ENCODE peak calls at places on chromosomes 2 and 18, in six cellular contexts. P, W, E, N, D and H are unnamed samples.
A peak's percentile ranks its signal among the peaks of the same experiment; 100 is the strongest.

GRCh38 chr2:108377411-108377810 is 343 bp upstream of the SULT1C4 start:
- DNase-seq in P (no peak), W (no peak), E (no peak), N (no peak), D (no peak), H (no peak)

GRCh38 chr18:23487738-23488625 is 15.3 kb upstream of the RMC1 start:
- DNase-seq in P (no peak), W (no peak), E (no peak), N (peak; percentile 45), D (no peak), H (no peak)

GRCh38 chr18:80202264-80202998 is 44.9 kb downstream of the PARD6G start:
- DNase-seq in P (no peak), W (no peak), E (no peak), N (peak; percentile 48), D (no peak), H (no peak)

GRCh38 chr2:44851518-44851917 is 90.0 kb upstream of the SIX3 start:
- DNase-seq in P (no peak), W (no peak), E (no peak), N (no peak), D (no peak), H (no peak)

GRCh38 chr2:10514743-10515142 is 66.6 kb upstream of the ODC1 start:
- DNase-seq in P (no peak), W (no peak), E (no peak), N (no peak), D (no peak), H (no peak)

GRCh38 chr2:221780281-221780688 is 208.2 kb upstream of the EPHA4 start:
- DNase-seq in P (no peak), W (no peak), E (no peak), N (no peak), D (no peak), H (peak; percentile 8)

GRCh38 chr18:68447286-68447685 is 267.6 kb downstream of the TMX3 start:
- DNase-seq in P (no peak), W (no peak), E (no peak), N (no peak), D (no peak), H (no peak)

GRCh38 chr18:7946724-7947377 is 379.7 kb downstream of the PTPRM start:
- DNase-seq in P (no peak), W (peak; percentile 67), E (no peak), N (peak; percentile 21), D (peak; percentile 20), H (no peak)

GRCh38 chr2:3201296-3201695 is 176.3 kb downstream of the EIPR1 start:
- DNase-seq in P (no peak), W (no peak), E (no peak), N (no peak), D (no peak), H (no peak)

GRCh38 chr2:151410485-151410833 is 757 bp downstream of the RIF1 start:
- DNase-seq in P (peak; percentile 12), W (peak; percentile 20), E (peak; percentile 46), N (peak; percentile 48), D (no peak), H (no peak)

GRCh38 chr2:142241016-142241415 is 110.2 kb upstream of the LRP1B start:
- DNase-seq in P (no peak), W (no peak), E (no peak), N (no peak), D (no peak), H (no peak)

GRCh38 chr2:232142049-232142448 is 180.5 kb downstream of the DIS3L2 start:
- DNase-seq in P (peak; percentile 34), W (peak; percentile 65), E (peak; percentile 44), N (peak; percentile 29), D (peak; percentile 10), H (peak; percentile 17)

GRCh38 chr2:210167227-210167626 is 4.0 kb downstream of the KANSL1L start:
- DNase-seq in P (no peak), W (no peak), E (no peak), N (no peak), D (no peak), H (no peak)

GRCh38 chr2:233816334-233816733 is 38.0 kb downstream of the HJURP start:
- DNase-seq in P (no peak), W (no peak), E (peak; percentile 42), N (no peak), D (no peak), H (no peak)

GRCh38 chr2:223897669-223898314 is 47.3 kb downstream of the WDFY1 start:
- DNase-seq in P (no peak), W (no peak), E (no peak), N (no peak), D (no peak), H (no peak)

GRCh38 chr2:12169721-12170120 is 423.3 kb downstream of the LPIN1 start:
- DNase-seq in P (no peak), W (peak; percentile 100), E (no peak), N (peak; percentile 18), D (no peak), H (no peak)

GRCh38 chr2:146677280-146677679 is 1167.5 kb upstream of the ACVR2A start:
- DNase-seq in P (no peak), W (peak; percentile 34), E (no peak), N (no peak), D (no peak), H (no peak)

GRCh38 chr2:72669121-72669520 is 156.7 kb downstream of the EXOC6B start:
- DNase-seq in P (no peak), W (no peak), E (no peak), N (no peak), D (no peak), H (no peak)

GRCh38 chr2:143433158-143433557 is 303.9 kb downstream of the ARHGAP15 start:
- DNase-seq in P (peak; percentile 12), W (peak; percentile 43), E (no peak), N (no peak), D (no peak), H (no peak)

GRCh38 chr2:72788756-72789155 is 37.1 kb downstream of the EXOC6B start:
- DNase-seq in P (no peak), W (no peak), E (no peak), N (no peak), D (no peak), H (no peak)

GRCh38 chr2:232332940-232333259 is 45.7 kb upstream of the ALPP start:
- DNase-seq in P (no peak), W (no peak), E (no peak), N (no peak), D (no peak), H (no peak)

GRCh38 chr2:128984066-128984465 is 665.4 kb upstream of the HS6ST1 start:
- DNase-seq in P (no peak), W (no peak), E (no peak), N (no peak), D (no peak), H (no peak)

GRCh38 chr2:61770298-61770697 is 83.6 kb downstream of the FAM161A start:
- DNase-seq in P (peak; percentile 51), W (no peak), E (no peak), N (no peak), D (no peak), H (no peak)

GRCh38 chr2:239267411-239267941 is 133.3 kb downstream of the HDAC4 start:
- DNase-seq in P (peak; percentile 74), W (peak; percentile 83), E (no peak), N (peak; percentile 91), D (no peak), H (no peak)

GRCh38 chr2:223465793-223466192 is 136.4 kb downstream of the SCG2 start:
- DNase-seq in P (peak; percentile 79), W (peak; percentile 60), E (no peak), N (no peak), D (no peak), H (no peak)

GRCh38 chr2:215950009-215950408 is 63.3 kb downstream of the MREG start:
- DNase-seq in P (peak; percentile 56), W (peak; percentile 81), E (peak; percentile 6), N (no peak), D (no peak), H (no peak)